ENCODE peak calls at places on chromosomes 13 and 19, in six cellular contexts. M, O, S, D, G and Y are unnamed samples.

GRCh38 chr19:40803857-40804782 is 5.1 kb downstream of the EGLN2 start:
- DNase-seq in M (no peak), O (no peak), S (no peak), D (no peak), G (no peak), Y (no peak)

GRCh38 chr13:36038785-36039415 is 92.3 kb downstream of the DCLK1 start:
- DNase-seq in M (peak), O (peak), S (no peak), D (no peak), G (no peak), Y (no peak)

GRCh38 chr13:99415851-99416331 is 85.4 kb upstream of the TM9SF2 start:
- DNase-seq in M (no peak), O (no peak), S (no peak), D (no peak), G (no peak), Y (no peak)

GRCh38 chr19:50964266-50964665 is 5.1 kb downstream of the KLK6 start:
- DNase-seq in M (no peak), O (no peak), S (no peak), D (no peak), G (no peak), Y (no peak)

GRCh38 chr19:17524651-17525050 is 13.2 kb downstream of the PGLS start:
- DNase-seq in M (no peak), O (no peak), S (no peak), D (no peak), G (no peak), Y (no peak)

GRCh38 chr19:7607874-7608560 is 12.4 kb downstream of the CAMSAP3 start:
- DNase-seq in M (no peak), O (no peak), S (no peak), D (no peak), G (no peak), Y (no peak)

GRCh38 chr19:36963262-36963661 is 47.1 kb downstream of the ZNF568 start:
- DNase-seq in M (no peak), O (no peak), S (no peak), D (no peak), G (no peak), Y (no peak)

GRCh38 chr19:13864513-13865242 is 12.3 kb upstream of the NANOS3 start:
- DNase-seq in M (no peak), O (no peak), S (no peak), D (peak), G (no peak), Y (no peak)

GRCh38 chr19:34598217-34599155 is 78.5 kb downstream of the SCGB2B2 start:
- DNase-seq in M (no peak), O (no peak), S (no peak), D (no peak), G (no peak), Y (no peak)

GRCh38 chr13:36526897-36527296 is 94.6 kb downstream of the CCNA1 start:
- DNase-seq in M (no peak), O (no peak), S (no peak), D (no peak), G (no peak), Y (no peak)

GRCh38 chr13:31767175-31767900 is 28.0 kb downstream of the RXFP2 start:
- DNase-seq in M (peak), O (peak), S (no peak), D (no peak), G (no peak), Y (no peak)

GRCh38 chr19:28468701-28469459 is 744.1 kb downstream of the UQCRFS1 start:
- DNase-seq in M (peak), O (no peak), S (no peak), D (no peak), G (no peak), Y (no peak)

GRCh38 chr13:51178456-51179074 is 43.6 kb upstream of the FAM124A start:
- DNase-seq in M (no peak), O (no peak), S (no peak), D (no peak), G (no peak), Y (no peak)

GRCh38 chr13:81565849-81566248 is 1224.9 kb upstream of the SPRY2 start:
- DNase-seq in M (no peak), O (no peak), S (no peak), D (no peak), G (no peak), Y (no peak)

GRCh38 chr13:34627905-34628682 is 314.0 kb upstream of the NBEA start:
- DNase-seq in M (no peak), O (no peak), S (no peak), D (no peak), G (no peak), Y (no peak)

GRCh38 chr13:99811067-99811715 is 160.4 kb downstream of the ZIC5 start:
- DNase-seq in M (no peak), O (no peak), S (no peak), D (no peak), G (no peak), Y (no peak)

GRCh38 chr19:2015611-2015950 is at the start of gene BTBD2:
- DNase-seq in M (peak), O (no peak), S (peak), D (peak), G (no peak), Y (no peak)

GRCh38 chr19:34347561-34348165 is 17.3 kb upstream of the GPI start:
- DNase-seq in M (no peak), O (no peak), S (no peak), D (no peak), G (no peak), Y (no peak)

GRCh38 chr13:87777395-87777794 is 106.2 kb downstream of the SLITRK5 start:
- DNase-seq in M (no peak), O (peak), S (no peak), D (no peak), G (no peak), Y (no peak)

GRCh38 chr19:39403331-39404312 is 3.0 kb upstream of the ZFP36 start:
- DNase-seq in M (peak), O (peak), S (peak), D (peak), G (peak), Y (peak)

GRCh38 chr19:43957891-43958290 is 6.9 kb downstream of the ZNF221 start:
- DNase-seq in M (peak), O (peak), S (no peak), D (no peak), G (no peak), Y (no peak)

GRCh38 chr19:18514800-18515682 is 6.8 kb downstream of the ELL start:
- DNase-seq in M (peak), O (peak), S (no peak), D (no peak), G (peak), Y (no peak)

GRCh38 chr13:100128373-100128772 is 39.5 kb downstream of the PCCA start:
- DNase-seq in M (peak), O (no peak), S (no peak), D (no peak), G (no peak), Y (no peak)

GRCh38 chr13:51475727-51476521 is 23.1 kb upstream of the INTS6 start:
- DNase-seq in M (peak), O (no peak), S (no peak), D (no peak), G (no peak), Y (no peak)

GRCh38 chr13:46168341-46168740 is 13.6 kb downstream of the LCP1 start:
- DNase-seq in M (peak), O (peak), S (no peak), D (no peak), G (no peak), Y (no peak)

GRCh38 chr13:48533986-48534600 is 1.2 kb upstream of the RCBTB2 start:
- DNase-seq in M (no peak), O (no peak), S (no peak), D (no peak), G (no peak), Y (no peak)

GRCh38 chr13:30224732-30225131 is 82.6 kb downstream of the KATNAL1 start:
- DNase-seq in M (peak), O (no peak), S (no peak), D (no peak), G (no peak), Y (no peak)

GRCh38 chr19:2115324-2115723 is 18.6 kb downstream of the IZUMO4 start:
- DNase-seq in M (no peak), O (no peak), S (no peak), D (no peak), G (no peak), Y (no peak)

GRCh38 chr19:10467104-10467706 is 36.0 kb downstream of the KEAP1 start:
- DNase-seq in M (no peak), O (no peak), S (no peak), D (no peak), G (no peak), Y (no peak)